ENCODE peak calls at places on chromosomes 3 and 15, in ten cellular contexts. V is lower lobe of right lung; S is CD8-positive, alpha-beta T cell; P is heart right ventricle; Y is hepatocyte; R is fibroblast of lung; I is effector memory CD4-positive, alpha-beta T cell; G is stomach; K is keratinocyte; J is endothelial cell of umbilical vein. H is an unnamed sample. For H3K36me3 and H3K4me1, the result is how much of the 10 kb centered on the place peaks cover.

GRCh38 chr15:79168922-79169322 is 78.3 kb upstream of the RASGRF1 start:
- DNase-seq in R (peak), Y (peak), I (no peak), P (peak), S (no peak), V (no peak), J (peak), K (no peak), G (no peak), H (no peak)

GRCh38 chr15:98599911-98600685 is 48.2 kb upstream of the IGF1R start:
- DNase-seq in J (peak), Y (peak), I (no peak), S (no peak), R (peak), P (peak), K (no peak), V (peak), G (no peak), H (peak)

GRCh38 chr3:45993421-45994027 is 2.1 kb downstream of the FYCO1 start:
- DNase-seq in K (no peak), J (no peak), I (peak), S (no peak), R (no peak), P (no peak), Y (no peak), G (no peak), V (no peak), H (no peak)

GRCh38 chr15:43930079-43930478 is 103.3 kb downstream of the WDR76 start:
- DNase-seq in R (peak), Y (peak), S (no peak), I (no peak), P (no peak), J (no peak), K (no peak), V (no peak), G (no peak), H (no peak)

GRCh38 chr15:89141885-89142284 is 53.6 kb downstream of the ABHD2 start:
- DNase-seq in V (no peak), S (no peak), Y (no peak), I (no peak), J (no peak), G (no peak), R (peak), K (no peak), P (no peak), H (no peak)

GRCh38 chr3:169822983-169823382 is 10.3 kb upstream of the LRRC34 start:
- DNase-seq in G (no peak), Y (no peak), K (no peak), V (no peak), S (no peak), I (no peak), R (no peak), P (no peak), J (no peak), H (no peak)

GRCh38 chr15:86316699-86317378 is 237.2 kb downstream of the AGBL1 start:
- DNase-seq in I (no peak), P (no peak), G (no peak), S (no peak), K (no peak), V (no peak), J (no peak), R (no peak), Y (no peak), H (no peak)

GRCh38 chr3:195892105-195892354 is 16.3 kb downstream of the TNK2 start:
- DNase-seq in K (no peak), J (no peak), S (no peak), Y (no peak), P (no peak), I (no peak), R (no peak), G (no peak), V (peak), H (no peak)

GRCh38 chr3:88986834-88987233 is 120.6 kb upstream of the EPHA3 start:
- DNase-seq in K (peak), J (no peak), I (no peak), Y (no peak), R (peak), G (no peak), P (no peak), S (no peak), V (no peak), H (no peak)

GRCh38 chr15:64686130-64686735 is 89.2 kb downstream of the RBPMS2 start:
- DNase-seq in G (no peak), Y (peak), S (no peak), K (no peak), V (no peak), J (peak), I (peak), R (peak), P (no peak), H (no peak)

GRCh38 chr15:45378913-45379262 is 544 bp upstream of the GATM start:
- DNase-seq in S (no peak), V (no peak), K (no peak), Y (no peak), P (no peak), R (no peak), I (no peak), G (no peak), J (no peak), H (no peak)

GRCh38 chr3:142657033-142657432 is 60.8 kb downstream of the PLS1 start:
- DNase-seq in G (no peak), I (no peak), J (no peak), S (no peak), Y (no peak), K (no peak), R (no peak), P (no peak), V (no peak), H (no peak)

GRCh38 chr3:64900220-64900619 is 212.4 kb upstream of the ADAMTS9 start:
- DNase-seq in I (no peak), V (no peak), J (no peak), Y (no peak), P (peak), R (no peak), S (no peak), K (no peak), G (no peak), H (no peak)

GRCh38 chr3:5051772-5052171 is 70.3 kb upstream of the ARL8B start:
- DNase-seq in Y (no peak), P (no peak), V (no peak), S (no peak), R (peak), G (no peak), J (no peak), I (no peak), K (no peak), H (no peak)

GRCh38 chr3:48425281-48425812 is 4.5 kb downstream of the PLXNB1 start:
- DNase-seq in K (no peak), I (no peak), R (peak), P (peak), V (no peak), J (no peak), S (no peak), G (peak), Y (no peak), H (no peak)

GRCh38 chr3:133896002-133896761 is 500 bp upstream of the RAB6B start:
- DNase-seq in R (peak), I (no peak), S (no peak), Y (peak), P (no peak), V (peak), K (no peak), G (no peak), J (no peak), H (no peak)

GRCh38 chr15:88797648-88798339 is 5.4 kb upstream of the ACAN start:
- DNase-seq in J (no peak), P (no peak), Y (no peak), G (no peak), I (no peak), K (no peak), V (no peak), S (no peak), R (no peak), H (no peak)

GRCh38 chr3:112604536-112604935 is 36.4 kb downstream of the CCDC80 start:
- DNase-seq in I (no peak), R (peak), P (no peak), Y (no peak), J (peak), S (no peak), G (no peak), V (no peak), K (no peak), H (no peak)

GRCh38 chr15:90871716-90872480 is 3.5 kb downstream of the FURIN start:
- DNase-seq in J (peak), Y (peak), G (no peak), I (no peak), P (peak), S (no peak), V (no peak), R (no peak), K (no peak), H (no peak)

GRCh38 chr15:71325461-71325860 is 210.2 kb downstream of the THSD4 start:
- DNase-seq in G (no peak), K (no peak), Y (no peak), S (no peak), R (peak), V (no peak), I (no peak), J (peak), P (no peak), H (no peak)

GRCh38 chr15:71328453-71328852 is 213.2 kb downstream of the THSD4 start:
- DNase-seq in K (no peak), Y (peak), P (no peak), I (no peak), V (no peak), S (no peak), R (no peak), G (no peak), J (no peak), H (no peak)

GRCh38 chr15:71329509-71330260 is 214.4 kb downstream of the THSD4 start:
- DNase-seq in G (no peak), R (peak), J (peak), K (peak), V (no peak), P (no peak), S (no peak), I (no peak), Y (peak), H (no peak)

GRCh38 chr15:71332605-71333004 is 217.3 kb downstream of the THSD4 start:
- DNase-seq in Y (no peak), K (no peak), G (no peak), V (no peak), I (no peak), R (peak), J (no peak), P (no peak), S (no peak), H (no peak)

DNA sequence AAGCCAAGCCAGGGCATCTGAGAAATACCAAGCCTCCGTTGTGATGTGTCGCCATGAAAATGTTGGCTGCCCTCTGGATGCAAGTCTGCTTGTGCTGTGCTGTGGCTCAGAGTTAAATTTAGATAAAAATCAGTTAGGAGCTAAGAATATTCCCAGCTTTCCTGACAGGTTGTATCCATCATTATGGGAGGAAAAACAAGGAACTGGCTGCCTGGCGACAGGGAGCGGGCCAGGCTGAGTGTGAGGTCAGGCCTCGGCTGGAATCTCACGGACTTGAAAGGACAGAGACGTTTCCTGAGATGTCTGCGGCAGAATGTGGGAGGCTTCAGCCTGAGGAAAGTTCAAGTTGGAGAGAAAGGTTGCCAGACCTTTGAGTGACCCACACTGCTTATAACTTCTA is 213.8 kb downstream of the THSD4 start:
- DNase-seq in J (peak), K (no peak), I (no peak), V (no peak), R (peak), S (no peak), Y (no peak), G (no peak), P (peak), H (no peak)
- H3K27ac ChIP-seq in J (no peak), K (peak), I (no peak), V (peak), R (peak), S (no peak), Y (peak), G (peak), P (peak), H (no peak)

GRCh38 chr3:25002052-25002451 is 426.0 kb upstream of the RARB start:
- DNase-seq in P (no peak), G (no peak), I (no peak), Y (no peak), K (no peak), V (no peak), S (no peak), R (no peak), J (no peak), H (no peak)

GRCh38 chr3:24999357-24999756 is 428.7 kb upstream of the RARB start:
- DNase-seq in Y (no peak), K (no peak), I (no peak), G (no peak), P (no peak), S (no peak), R (no peak), V (no peak), J (no peak), H (no peak)

DNA sequence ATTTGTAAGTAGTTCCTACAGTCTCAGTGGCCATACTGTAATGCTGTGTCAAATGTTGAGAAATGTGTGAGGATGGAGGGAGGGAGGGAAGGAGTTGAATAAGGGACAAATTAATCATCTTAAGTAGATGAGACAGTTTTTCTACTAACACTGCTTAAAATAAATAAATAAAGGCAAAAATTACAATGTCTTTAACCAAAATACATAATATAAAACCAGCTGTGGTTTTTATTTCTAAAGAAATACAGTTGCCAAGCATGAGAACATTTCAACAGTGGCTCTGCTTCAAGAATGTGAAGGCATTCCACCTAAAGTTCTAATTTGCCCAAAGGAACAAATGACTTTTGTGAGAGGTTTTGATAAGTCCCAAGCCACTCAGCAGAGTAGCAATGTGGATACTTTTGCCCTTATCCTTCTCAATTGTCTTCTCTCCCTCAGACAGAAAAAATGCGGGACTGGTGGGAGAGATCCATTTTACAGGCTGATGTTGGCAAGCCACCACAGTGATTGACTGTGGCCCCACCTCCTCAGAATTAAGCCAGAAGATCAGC is 426.9 kb upstream of the RARB start:
- DNase-seq in V (no peak), G (no peak), R (peak), J (no peak), S (no peak), P (no peak), K (no peak), Y (no peak), I (no peak), H (no peak)
- H3K36me3 ChIP-seq in V (under half), G (under half), R (under half), J (under half), S (under half), P (under half), K (under half), Y (under half), I (under half), H (under half)

GRCh38 chr3:18444597-18445420 is 19.7 kb upstream of the SATB1 start:
- DNase-seq in J (peak), P (peak), Y (peak), G (peak), V (peak), K (no peak), I (peak), R (peak), S (peak), H (peak)
- H3K4me1 ChIP-seq in J (under half), P (under half), Y (under half), G (under half), V (under half), K (under half), I (under half), R (under half), S (under half), H (under half)

GRCh38 chr3:56366641-56366984 is 101.7 kb downstream of the ERC2 start:
- DNase-seq in K (no peak), S (no peak), R (peak), I (no peak), V (no peak), Y (no peak), P (no peak), J (no peak), G (no peak), H (no peak)

GRCh38 chr3:56363720-56364119 is 104.5 kb downstream of the ERC2 start:
- DNase-seq in P (no peak), G (no peak), K (no peak), Y (no peak), J (no peak), R (no peak), S (no peak), V (no peak), I (no peak), H (no peak)

GRCh38 chr3:56368860-56369259 is 99.4 kb downstream of the ERC2 start:
- DNase-seq in Y (no peak), J (no peak), I (no peak), P (no peak), G (no peak), K (no peak), V (no peak), S (no peak), R (no peak), H (no peak)

GRCh38 chr3:56364665-56365064 is 103.6 kb downstream of the ERC2 start:
- DNase-seq in S (no peak), G (no peak), V (no peak), J (no peak), I (no peak), P (no peak), K (no peak), Y (no peak), R (no peak), H (no peak)

DNA sequence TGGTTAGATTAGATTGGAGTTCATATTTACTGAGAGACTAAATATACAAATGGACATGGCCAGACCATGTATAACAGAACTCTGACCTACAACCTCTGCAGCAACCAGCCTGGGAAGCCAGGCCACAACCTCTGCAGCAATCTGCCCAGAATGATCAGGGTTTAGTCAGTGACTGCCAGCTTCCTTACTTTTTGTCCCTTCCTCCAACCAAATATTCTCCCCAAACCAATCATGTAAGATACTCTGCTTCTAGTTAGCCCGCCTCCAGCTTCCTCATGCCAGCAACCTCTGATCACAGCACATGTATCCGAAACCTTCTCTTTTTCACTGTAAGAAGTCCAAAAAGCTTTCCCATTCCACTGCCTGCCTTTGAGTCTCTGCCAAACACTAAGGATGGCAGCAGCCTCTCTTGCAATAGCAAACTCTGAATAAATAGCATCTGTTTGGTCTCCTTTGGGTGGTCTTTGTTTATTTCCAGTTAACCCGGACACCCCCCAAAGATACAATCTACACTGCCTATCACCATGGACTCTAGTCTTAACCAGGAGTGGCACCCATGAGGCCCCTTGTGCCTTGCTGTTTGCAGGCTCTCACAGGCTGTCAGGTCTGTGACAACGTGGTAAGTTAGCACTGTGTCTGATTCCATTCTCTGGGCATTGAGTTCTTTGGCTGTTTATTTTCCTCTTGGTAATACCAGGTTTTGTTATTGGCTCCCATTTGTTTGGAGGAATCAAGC is 102.2 kb downstream of the ERC2 start:
- DNase-seq in V (no peak), R (peak), I (no peak), G (no peak), S (no peak), J (no peak), K (no peak), P (no peak), Y (no peak), H (no peak)
- H3K27ac ChIP-seq in V (no peak), R (no peak), I (no peak), G (no peak), S (no peak), J (no peak), K (no peak), P (no peak), Y (no peak), H (no peak)

GRCh38 chr3:128884992-128885391 is 5.6 kb downstream of the ACAD9 start:
- DNase-seq in R (no peak), P (no peak), V (no peak), S (no peak), G (no peak), J (no peak), Y (no peak), I (no peak), K (no peak), H (no peak)

DNA sequence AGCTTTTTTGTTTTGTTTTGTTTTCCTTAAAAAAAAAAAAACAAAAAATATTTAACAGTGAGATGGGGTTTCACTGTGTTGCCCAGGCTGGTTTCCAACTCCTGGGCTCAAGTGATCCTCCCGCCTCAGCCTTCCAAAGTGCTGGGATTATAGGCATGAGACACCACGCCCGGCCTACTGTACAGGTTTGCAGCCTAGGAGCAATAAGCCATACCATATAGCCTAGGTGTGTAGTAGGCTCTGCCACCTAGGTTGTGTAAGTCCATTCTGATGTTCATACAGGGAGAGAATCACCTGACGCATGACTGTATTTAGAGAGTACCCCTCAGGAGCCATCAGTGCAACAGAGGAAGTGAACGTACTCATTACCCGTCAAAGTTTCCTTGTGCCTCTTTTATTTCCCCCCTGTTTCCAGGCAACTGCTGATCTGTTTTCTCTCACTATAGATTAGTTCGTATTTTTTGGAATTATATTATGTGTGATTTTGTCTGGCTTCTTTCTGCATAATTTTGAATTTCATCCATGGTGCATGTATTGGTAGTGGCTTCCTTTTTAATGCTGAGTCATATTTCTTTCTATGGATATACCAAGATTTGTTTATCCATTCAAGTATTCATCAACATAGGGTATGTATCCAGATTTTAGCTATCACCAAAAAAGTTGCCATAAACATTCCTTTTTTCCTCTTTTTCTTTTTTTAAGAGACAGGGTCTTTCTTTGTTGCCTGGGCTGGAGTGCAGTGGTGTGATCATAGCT is 9.9 kb downstream of the ACAD9 start:
- DNase-seq in R (no peak), J (no peak), K (no peak), P (no peak), G (no peak), S (no peak), Y (no peak), V (no peak), I (no peak), H (no peak)
- H3K36me3 ChIP-seq in R (under half), J (under half), K (under half), P (half or more), G (half or more), S (under half), Y (under half), V (half or more), I (under half), H (under half)

GRCh38 chr3:129597792-129598381 is 8.6 kb downstream of the PLXND1 start:
- DNase-seq in R (peak), S (no peak), Y (no peak), I (no peak), V (no peak), P (no peak), G (no peak), K (no peak), J (peak), H (no peak)
- H3K4me1 ChIP-seq in R (half or more), S (under half), Y (half or more), I (under half), V (half or more), P (half or more), G (half or more), K (under half), J (half or more), H (under half)

H was measured in naive thymus-derived CD4-positive, alpha-beta T cell.